ENCODE peak calls at places on chromosome 1, in six cellular contexts. D is prostate gland, S is hepatocyte, G is aorta, Z is colonic mucosa, A is adipocyte. X is an unnamed sample. For H3K4me1, the result is how much of the 10 kb centered on the place peaks cover.

GRCh38 chr1:221663321-221663720 is 78.6 kb downstream of the DUSP10 start:
- DNase-seq in D (no peak), G (no peak), S (no peak), Z (no peak), A (no peak), X (no peak)

GRCh38 chr1:200530551-200531261 is 89.8 kb downstream of the KIF14 start:
- DNase-seq in Z (no peak), S (no peak), D (no peak), A (no peak), G (no peak), X (no peak)

GRCh38 chr1:91349524-91349923 is 55.1 kb downstream of the HFM1 start:
- DNase-seq in Z (no peak), S (peak), A (no peak), D (no peak), G (no peak), X (no peak)

GRCh38 chr1:88973520-88974137 is 18.8 kb downstream of the KYAT3 start:
- DNase-seq in S (peak), D (no peak), Z (no peak), A (peak), G (no peak), X (no peak)

GRCh38 chr1:170691258-170691657 is 27.3 kb downstream of the PRRX1 start:
- DNase-seq in S (no peak), G (no peak), Z (no peak), A (no peak), D (no peak), X (no peak)

GRCh38 chr1:223258751-223259177 is 105.2 kb downstream of the SUSD4 start:
- DNase-seq in G (no peak), D (no peak), A (peak), S (peak), Z (peak), X (no peak)

GRCh38 chr1:110850632-110851031 is 22.3 kb upstream of the CD53 start:
- DNase-seq in G (no peak), S (peak), D (no peak), A (no peak), Z (no peak), X (no peak)

GRCh38 chr1:115230281-115230680 is 107.8 kb downstream of the NGF start:
- DNase-seq in G (no peak), A (no peak), S (no peak), Z (peak), D (no peak), X (no peak)

GRCh38 chr1:93196591-93196990 is 16.1 kb downstream of the CCDC18 start:
- DNase-seq in G (no peak), A (peak), Z (no peak), S (no peak), D (no peak), X (no peak)

GRCh38 chr1:31111290-31111951 is 45.9 kb upstream of the PUM1 start:
- DNase-seq in G (peak), D (peak), Z (peak), A (no peak), S (peak), X (no peak)

GRCh38 chr1:207463021-207463420 is 8.9 kb downstream of the CR2 start:
- DNase-seq in Z (no peak), G (no peak), D (no peak), A (no peak), S (no peak), X (no peak)

GRCh38 chr1:174072546-174072945 is 50.4 kb upstream of the RC3H1 start:
- DNase-seq in S (no peak), A (peak), G (no peak), D (no peak), Z (no peak), X (no peak)

GRCh38 chr1:111745670-111746613 is 6.7 kb upstream of the INKA2 start:
- DNase-seq in S (no peak), Z (no peak), G (no peak), A (peak), D (no peak), X (no peak)

GRCh38 chr1:239868117-239868516 is 223.6 kb upstream of the FMN2 start:
- DNase-seq in Z (no peak), S (no peak), A (no peak), G (no peak), D (no peak), X (no peak)

GRCh38 chr1:55717111-55717510 is 501.9 kb upstream of the USP24 start:
- DNase-seq in G (no peak), S (no peak), A (peak), Z (no peak), D (no peak), X (no peak)
- H3K4me1 ChIP-seq in G (under half), S (under half), A (half or more), Z (under half), D (under half), X (under half)

DNA sequence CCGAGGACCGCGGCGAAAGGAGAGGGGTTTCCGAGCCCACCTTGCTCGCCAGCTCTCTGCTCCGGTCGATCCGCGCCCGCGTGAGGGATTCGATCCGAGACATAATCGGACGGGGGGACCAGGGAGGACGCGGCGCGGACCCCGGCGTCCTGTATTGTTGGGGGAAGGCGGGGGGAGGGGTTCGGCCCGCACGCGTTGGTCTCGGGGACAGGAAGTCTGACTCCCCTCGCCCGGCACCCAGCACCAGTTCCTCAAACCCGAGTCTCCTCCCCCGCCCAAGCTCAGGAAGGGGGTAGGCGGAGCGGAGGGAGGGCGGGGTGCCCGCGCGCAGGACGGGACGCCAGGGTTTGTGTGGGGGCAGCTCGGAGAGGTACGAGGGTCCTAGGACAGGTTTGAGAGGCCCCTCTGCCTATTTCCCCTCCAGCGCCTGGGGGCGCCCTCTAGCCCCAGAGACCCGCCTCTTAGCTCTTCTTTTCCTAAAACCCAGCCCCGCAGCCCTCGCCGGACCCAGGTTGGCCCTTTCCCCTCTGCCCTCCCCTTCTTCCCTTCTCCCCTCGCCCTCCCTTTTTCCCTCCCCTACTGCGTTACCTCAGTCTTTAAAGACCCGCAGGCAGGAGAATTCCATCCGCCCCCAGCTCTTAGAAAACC is at the start of gene ARHGEF2:
- DNase-seq in G (peak), A (peak), Z (peak), S (peak), D (peak), X (no peak)
- H3K4me1 ChIP-seq in G (under half), A (half or more), Z (under half), S (half or more), D (under half), X (under half)

GRCh38 chr1:56153276-56153675 is 426.1 kb downstream of the PLPP3 start:
- DNase-seq in S (no peak), Z (no peak), D (no peak), G (no peak), A (no peak), X (no peak)

GRCh38 chr1:56156937-56157336 is 422.4 kb downstream of the PLPP3 start:
- DNase-seq in Z (no peak), A (no peak), G (no peak), S (no peak), D (no peak), X (no peak)

GRCh38 chr1:56160916-56161315 is 418.4 kb downstream of the PLPP3 start:
- DNase-seq in Z (no peak), G (no peak), D (no peak), S (no peak), A (no peak), X (no peak)

GRCh38 chr1:56152635-56153034 is 426.7 kb downstream of the PLPP3 start:
- DNase-seq in D (no peak), Z (no peak), A (no peak), G (no peak), S (no peak), X (no peak)

DNA sequence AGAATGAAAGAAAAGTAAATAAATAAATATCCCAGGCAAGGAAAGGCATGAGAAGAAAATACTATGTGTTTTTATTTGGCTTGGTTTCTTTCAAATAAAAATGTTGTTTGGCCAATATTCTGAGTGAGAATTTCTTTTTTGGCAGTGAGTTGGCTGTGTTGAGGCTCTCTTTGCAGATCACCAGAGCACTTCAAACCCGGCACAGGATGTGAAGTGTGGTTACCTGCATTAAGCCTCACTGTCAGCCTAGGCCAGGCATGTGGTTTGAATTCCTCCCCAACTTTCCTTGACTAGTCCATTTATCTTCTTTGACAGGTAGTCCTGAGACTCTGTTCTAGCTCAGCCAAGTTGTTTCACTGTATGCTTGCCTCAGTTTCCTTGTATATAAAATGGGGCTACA is 421.9 kb downstream of the PLPP3 start:
- DNase-seq in S (no peak), A (no peak), D (no peak), G (no peak), Z (no peak), X (no peak)
- H3K4me1 ChIP-seq in S (under half), A (under half), D (under half), G (under half), Z (under half), X (under half)

DNA sequence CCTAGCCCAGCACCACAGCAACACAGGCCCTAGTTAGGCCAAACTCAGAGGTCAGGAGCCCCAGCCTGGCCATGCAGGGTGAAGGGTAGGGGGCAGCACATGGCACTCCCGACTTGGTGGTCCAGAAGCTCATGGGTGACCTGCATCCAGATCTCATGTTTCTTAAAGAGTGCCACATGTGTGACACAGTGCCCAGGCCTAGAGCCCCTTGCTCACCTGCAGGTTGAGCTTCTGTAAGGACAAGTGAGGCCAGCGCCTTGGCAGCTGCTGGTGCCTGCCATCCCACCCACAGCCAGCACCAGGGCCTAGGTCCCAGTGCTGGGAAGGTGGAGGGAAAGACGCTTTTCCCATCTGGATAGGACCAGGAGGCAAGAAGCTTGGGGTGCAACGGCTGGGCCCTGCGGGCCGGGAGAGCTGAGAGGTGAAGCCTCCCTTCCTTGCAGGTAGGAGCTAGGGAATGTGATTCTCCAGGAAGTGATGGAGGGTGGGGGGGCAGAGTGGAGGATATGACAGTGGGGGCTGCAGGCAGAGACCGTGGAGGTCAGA is 6.5 kb downstream of the SHISA4 start:
- DNase-seq in S (no peak), A (no peak), G (no peak), D (no peak), Z (no peak), X (no peak)
- H3K4me1 ChIP-seq in S (under half), A (under half), G (under half), D (under half), Z (under half), X (under half)

DNA sequence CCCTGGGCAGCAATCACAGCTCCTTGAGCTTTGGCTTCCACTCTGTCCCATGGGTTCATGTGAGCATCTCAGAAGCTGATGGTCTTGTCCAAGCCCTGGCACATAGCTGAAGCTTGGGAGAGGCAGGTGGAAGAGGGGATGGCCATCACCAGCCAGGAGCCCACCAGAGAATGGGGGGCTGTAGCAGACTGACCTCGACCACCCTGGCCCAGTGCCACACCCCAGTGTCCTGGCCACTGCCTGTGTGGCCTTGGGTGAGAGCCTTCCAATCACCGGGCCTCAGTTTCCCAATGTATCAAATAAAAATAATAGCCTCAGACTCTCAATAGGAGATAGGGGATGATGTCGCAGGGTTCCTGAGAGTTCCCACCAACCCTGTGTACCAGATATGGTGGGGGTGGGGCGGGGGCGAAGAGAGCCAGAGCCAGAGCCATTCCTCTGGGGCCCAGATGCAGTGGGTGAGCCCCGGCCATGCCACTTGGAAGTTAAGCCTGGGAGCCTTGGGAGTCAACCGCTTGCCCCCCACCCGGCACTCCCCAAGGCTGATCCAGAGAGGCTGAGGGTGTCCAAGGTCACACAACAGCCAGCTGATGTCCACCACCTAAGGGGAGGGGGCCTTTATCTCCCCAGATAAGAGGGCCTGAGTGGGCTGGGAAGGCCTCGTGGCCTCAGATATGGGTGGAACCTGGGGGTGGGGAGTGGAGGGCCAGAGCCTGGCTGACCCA is 9.3 kb upstream of the EDN2 start:
- DNase-seq in S (no peak), G (no peak), A (no peak), D (no peak), Z (no peak), X (no peak)
- H3K4me1 ChIP-seq in S (under half), G (under half), A (under half), D (under half), Z (under half), X (under half)

GRCh38 chr1:108747898-108748297 is 1.4 kb downstream of the STXBP3 start:
- DNase-seq in G (no peak), S (no peak), A (no peak), D (no peak), Z (no peak), X (no peak)

GRCh38 chr1:108747128-108747827 is 804 bp downstream of the STXBP3 start:
- DNase-seq in Z (peak), S (peak), G (peak), D (peak), A (peak), X (peak)

GRCh38 chr1:108753363-108753762 is 6.9 kb downstream of the STXBP3 start:
- DNase-seq in Z (no peak), A (no peak), G (no peak), D (no peak), S (no peak), X (no peak)

GRCh38 chr1:108749081-108749480 is 2.6 kb downstream of the STXBP3 start:
- DNase-seq in Z (no peak), G (no peak), A (no peak), D (no peak), S (no peak), X (no peak)

GRCh38 chr1:108750476-108751191 is 4.2 kb downstream of the STXBP3 start:
- DNase-seq in S (no peak), D (no peak), G (no peak), A (no peak), Z (no peak), X (no peak)
- H3K4me1 ChIP-seq in S (under half), D (under half), G (under half), A (under half), Z (under half), X (under half)